ENCODE peak calls at places on chromosomes 13 and 19, in ten cellular contexts. L is Jurkat, Clone E6-1; O is lung microvascular endothelial cell; G is body of pancreas; W is bronchial epithelial cell; F is iPS-NIHi11; X is NCI-H2081 treated with DMSO at 0.1 percent for 48 hours; H is CD8-positive, alpha-beta T cell; D is left colon; C is IMR-90. U is an unnamed sample.

GRCh38 chr13:60329221-60329983 is 67.6 kb upstream of the TDRD3 start:
- DNase-seq in L (peak), O (peak), G (peak), W (peak), F (peak), X (no peak), H (no peak), D (peak), C (peak), U (peak)

GRCh38 chr13:62706035-62706434 is 1290.4 kb upstream of the PCDH20 start:
- DNase-seq in L (no peak), O (no peak), G (no peak), W (peak), F (no peak), X (no peak), H (no peak), D (no peak), C (peak), U (no peak)

GRCh38 chr19:40217921-40218890 is at the start of gene TTC9B:
- DNase-seq in L (peak), O (peak), G (no peak), W (no peak), F (peak), X (no peak), H (peak), D (peak), C (no peak), U (no peak)

GRCh38 chr13:112711528-112712265 is 21.9 kb downstream of the ATP11A start:
- DNase-seq in L (no peak), O (peak), G (peak), W (peak), F (peak), X (no peak), H (no peak), D (peak), C (peak), U (peak)

GRCh38 chr19:45768644-45769053 is 403 bp downstream of the SIX5 start:
- DNase-seq in L (no peak), O (peak), G (peak), W (no peak), F (no peak), X (no peak), H (peak), D (peak), C (peak), U (peak)

GRCh38 chr13:24341439-24341838 is 32.1 kb downstream of the C1QTNF9 start:
- DNase-seq in L (no peak), O (peak), G (no peak), W (peak), F (no peak), X (no peak), H (no peak), D (no peak), C (peak), U (no peak)

GRCh38 chr19:17339088-17339741 is 1.9 kb downstream of the GTPBP3 start:
- DNase-seq in L (no peak), O (no peak), G (no peak), W (no peak), F (peak), X (no peak), H (no peak), D (peak), C (no peak), U (no peak)

GRCh38 chr19:5697022-5697889 is 7.2 kb downstream of the RPL36 start:
- DNase-seq in L (no peak), O (no peak), G (no peak), W (no peak), F (peak), X (no peak), H (no peak), D (no peak), C (no peak), U (no peak)

GRCh38 chr19:6185093-6185824 is 49.8 kb downstream of the ACSBG2 start:
- DNase-seq in L (no peak), O (no peak), G (no peak), W (no peak), F (no peak), X (no peak), H (no peak), D (no peak), C (no peak), U (no peak)

GRCh38 chr13:44404261-44405139 is 30.9 kb downstream of the SERP2 start:
- DNase-seq in L (no peak), O (no peak), G (no peak), W (no peak), F (peak), X (no peak), H (no peak), D (peak), C (no peak), U (no peak)

GRCh38 chr13:97259787-97260641 is 37.9 kb downstream of the MBNL2 start:
- DNase-seq in L (no peak), O (peak), G (no peak), W (peak), F (no peak), X (no peak), H (no peak), D (no peak), C (peak), U (no peak)

GRCh38 chr19:18568367-18568766 is 3.3 kb upstream of the UBA52 start:
- DNase-seq in L (no peak), O (no peak), G (no peak), W (no peak), F (no peak), X (no peak), H (no peak), D (no peak), C (no peak), U (no peak)

GRCh38 chr19:58361900-58362271 is 665 bp downstream of the ZNF497 start:
- DNase-seq in L (no peak), O (peak), G (peak), W (no peak), F (peak), X (no peak), H (no peak), D (peak), C (peak), U (no peak)

GRCh38 chr19:35545855-35546381 is 492 bp downstream of the TMEM147 start:
- DNase-seq in L (no peak), O (peak), G (peak), W (no peak), F (peak), X (no peak), H (peak), D (peak), C (no peak), U (no peak)

GRCh38 chr19:42657551-42657950 is 62.8 kb upstream of the CEACAM8 start:
- DNase-seq in L (no peak), O (peak), G (no peak), W (peak), F (no peak), X (no peak), H (no peak), D (no peak), C (peak), U (peak)

GRCh38 chr13:20331949-20332348 is 99.8 kb upstream of the GJB6 start:
- DNase-seq in L (no peak), O (no peak), G (no peak), W (no peak), F (no peak), X (no peak), H (no peak), D (no peak), C (no peak), U (no peak)

GRCh38 chr13:39900106-39900750 is 244.8 kb downstream of the COG6 start:
- DNase-seq in L (no peak), O (peak), G (no peak), W (no peak), F (no peak), X (no peak), H (no peak), D (no peak), C (peak), U (no peak)

GRCh38 chr19:4279530-4280422 is 710 bp downstream of the SHD start:
- DNase-seq in L (no peak), O (no peak), G (no peak), W (no peak), F (no peak), X (no peak), H (no peak), D (no peak), C (no peak), U (peak)

GRCh38 chr19:40521276-40521675 is 54.5 kb downstream of the SPTBN4 start:
- DNase-seq in L (peak), O (peak), G (no peak), W (peak), F (no peak), X (no peak), H (no peak), D (no peak), C (peak), U (peak)

GRCh38 chr13:105087941-105088340 is 1447.5 kb downstream of the EFNB2 start:
- DNase-seq in L (no peak), O (no peak), G (no peak), W (no peak), F (peak), X (no peak), H (no peak), D (no peak), C (no peak), U (peak)

GRCh38 chr13:39189778-39190177 is 151.5 kb downstream of the NHLRC3 start:
- DNase-seq in L (no peak), O (no peak), G (no peak), W (no peak), F (peak), X (no peak), H (no peak), D (no peak), C (no peak), U (no peak)

GRCh38 chr19:46620267-46620666 is 4.6 kb downstream of the PTGIR start:
- DNase-seq in L (no peak), O (no peak), G (no peak), W (no peak), F (no peak), X (no peak), H (no peak), D (no peak), C (no peak), U (no peak)

GRCh38 chr13:45249662-45250061 is 48.8 kb upstream of the KCTD4 start:
- DNase-seq in L (no peak), O (no peak), G (no peak), W (no peak), F (no peak), X (no peak), H (no peak), D (no peak), C (no peak), U (no peak)

GRCh38 chr19:55675661-55676354 is 782 bp downstream of the EPN1 start:
- DNase-seq in L (no peak), O (peak), G (no peak), W (peak), F (no peak), X (no peak), H (no peak), D (no peak), C (no peak), U (no peak)

GRCh38 chr19:34428549-34429285 is 536 bp downstream of the UBA2 start:
- DNase-seq in L (peak), O (peak), G (no peak), W (peak), F (peak), X (no peak), H (peak), D (peak), C (peak), U (peak)

GRCh38 chr19:7224205-7224833 is 69.9 kb downstream of the INSR start:
- DNase-seq in L (no peak), O (no peak), G (peak), W (no peak), F (no peak), X (no peak), H (no peak), D (no peak), C (peak), U (no peak)

GRCh38 chr13:71964491-71965108 is 97.6 kb upstream of the DACH1 start:
- DNase-seq in L (no peak), O (no peak), G (no peak), W (no peak), F (no peak), X (no peak), H (no peak), D (no peak), C (no peak), U (no peak)

GRCh38 chr19:42542791-42543190 is 14.5 kb upstream of the CEACAM1 start:
- DNase-seq in L (no peak), O (no peak), G (no peak), W (no peak), F (no peak), X (no peak), H (no peak), D (no peak), C (no peak), U (no peak)

GRCh38 chr13:28001049-28001448 is 12.6 kb upstream of the URAD start:
- DNase-seq in L (no peak), O (no peak), G (no peak), W (no peak), F (no peak), X (no peak), H (no peak), D (no peak), C (no peak), U (no peak)

GRCh38 chr19:18541258-18541991 is 1.9 kb downstream of the FKBP8 start:
- DNase-seq in L (no peak), O (no peak), G (no peak), W (peak), F (no peak), X (no peak), H (no peak), D (no peak), C (no peak), U (no peak)

GRCh38 chr13:30874561-30874960 is 31.5 kb upstream of the MEDAG start:
- DNase-seq in L (no peak), O (no peak), G (no peak), W (no peak), F (no peak), X (no peak), H (no peak), D (no peak), C (no peak), U (no peak)

GRCh38 chr13:92126399-92126798 is 728.0 kb downstream of the GPC5 start:
- DNase-seq in L (no peak), O (no peak), G (no peak), W (no peak), F (no peak), X (no peak), H (no peak), D (no peak), C (no peak), U (no peak)

GRCh38 chr13:21606781-21607180 is 2.8 kb upstream of the MICU2 start:
- DNase-seq in L (no peak), O (no peak), G (no peak), W (no peak), F (no peak), X (no peak), H (no peak), D (no peak), C (no peak), U (no peak)

GRCh38 chr19:13463296-13463695 is 43.0 kb downstream of the CACNA1A start:
- DNase-seq in L (peak), O (peak), G (no peak), W (no peak), F (peak), X (no peak), H (no peak), D (peak), C (peak), U (peak)

GRCh38 chr19:1221141-1221903 is 15.7 kb downstream of the STK11 start:
- DNase-seq in L (no peak), O (peak), G (peak), W (no peak), F (peak), X (no peak), H (no peak), D (peak), C (peak), U (no peak)

GRCh38 chr13:110277357-110277950 is 29.5 kb downstream of the COL4A1 start:
- DNase-seq in L (no peak), O (no peak), G (no peak), W (no peak), F (no peak), X (no peak), H (no peak), D (no peak), C (no peak), U (no peak)

GRCh38 chr19:920051-920857 is 3.1 kb downstream of the KISS1R start:
- DNase-seq in L (peak), O (peak), G (peak), W (no peak), F (peak), X (no peak), H (peak), D (no peak), C (no peak), U (peak)

GRCh38 chr19:2641332-2641698 is 61.2 kb downstream of the GNG7 start:
- DNase-seq in L (no peak), O (no peak), G (no peak), W (no peak), F (no peak), X (no peak), H (no peak), D (no peak), C (no peak), U (no peak)

U was measured in cardiac muscle cell.